ENCODE peak calls at places on chromosomes 12 and 14, in nine cellular contexts. Z is bronchial epithelial cell, A is thoracic aorta, I is mucosa of descending colon, S is IMR-90, D is neural progenitor cell, R is fibroblast of lung, U is right atrium auricular region, N is PC-9. O is an unnamed sample.

GRCh38 chr14:94594441-94594840 is 13.2 kb downstream of the SERPINA5 start:
- DNase-seq in Z (no peak), A (no peak), I (no peak), S (no peak), D (no peak), R (no peak), U (no peak), N (no peak), O (no peak)

GRCh38 chr12:85448548-85449139 is 168.6 kb downstream of the ALX1 start:
- DNase-seq in Z (no peak), A (no peak), I (no peak), S (peak), D (no peak), R (peak), U (no peak), N (no peak), O (peak)

GRCh38 chr12:62446741-62447452 is 19.7 kb upstream of the MON2 start:
- DNase-seq in Z (no peak), A (no peak), I (no peak), S (no peak), D (no peak), R (no peak), U (no peak), N (no peak), O (no peak)

GRCh38 chr14:54480830-54481562 is 7.8 kb downstream of the GMFB start:
- DNase-seq in Z (peak), A (no peak), I (no peak), S (no peak), D (no peak), R (no peak), U (no peak), N (peak), O (no peak)

GRCh38 chr12:7864751-7865150 is 8.0 kb downstream of the SLC2A14 start:
- DNase-seq in Z (no peak), A (no peak), I (no peak), S (no peak), D (no peak), R (no peak), U (no peak), N (no peak), O (no peak)

GRCh38 chr12:109497675-109498074 is 20.2 kb downstream of the UBE3B start:
- DNase-seq in Z (peak), A (no peak), I (no peak), S (peak), D (no peak), R (peak), U (no peak), N (no peak), O (no peak)

GRCh38 chr14:22168092-22168955 is 420.7 kb downstream of the DAD1 start:
- DNase-seq in Z (no peak), A (no peak), I (no peak), S (peak), D (no peak), R (peak), U (no peak), N (no peak), O (no peak)

GRCh38 chr12:21248679-21249078 is 86.0 kb downstream of the SLCO1A2 start:
- DNase-seq in Z (peak), A (no peak), I (no peak), S (no peak), D (no peak), R (peak), U (no peak), N (no peak), O (peak)

GRCh38 chr12:8037947-8038346 is 5.4 kb downstream of the FOXJ2 start:
- DNase-seq in Z (peak), A (no peak), I (no peak), S (no peak), D (no peak), R (no peak), U (no peak), N (no peak), O (no peak)

GRCh38 chr14:36661506-36662257 is at the start of gene PAX9:
- DNase-seq in Z (peak), A (no peak), I (peak), S (peak), D (peak), R (peak), U (no peak), N (peak), O (peak)

DNA sequence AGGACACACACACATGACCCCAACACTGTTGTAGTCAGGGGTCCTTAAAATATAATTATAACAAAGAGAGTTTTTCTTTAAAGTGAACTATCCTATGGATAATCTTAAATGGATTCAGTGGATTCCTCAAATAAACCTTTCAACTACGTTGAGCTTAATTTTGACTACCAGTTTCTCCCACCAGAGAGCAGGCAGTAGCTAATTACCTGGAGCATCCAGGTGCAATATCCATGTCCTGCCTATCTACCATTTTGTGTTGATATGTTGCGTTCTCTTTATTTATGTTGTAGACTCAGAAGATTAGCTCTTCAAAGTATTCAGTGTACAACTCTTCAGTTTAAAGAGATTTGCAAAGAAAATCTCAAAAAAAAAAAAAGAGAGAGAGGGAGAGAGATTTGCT is 127.2 kb upstream of the GZMB start:
- DNase-seq in Z (no peak), A (no peak), I (no peak), S (no peak), D (no peak), R (no peak), U (no peak), N (no peak), O (no peak)
- TF ChIP-seq CTCF in Z (no peak), A (no peak), I (no peak), S (no peak), D (no peak), R (no peak), U (no peak), N (no peak), O (no peak)

GRCh38 chr12:49138587-49138986 is 7.4 kb upstream of the TUBA1B start:
- DNase-seq in Z (no peak), A (no peak), I (no peak), S (no peak), D (no peak), R (no peak), U (no peak), N (no peak), O (no peak)
- H3K4me3 ChIP-seq in Z (no peak), A (no peak), I (no peak), S (no peak), D (no peak), R (no peak), U (no peak), N (no peak), O (no peak)

GRCh38 chr12:2051700-2052625 is 824 bp upstream of the CACNA1C start:
- DNase-seq in Z (no peak), A (no peak), I (no peak), S (no peak), D (peak), R (no peak), U (no peak), N (no peak), O (no peak)

GRCh38 chr12:2049604-2050540 is 2.9 kb upstream of the CACNA1C start:
- DNase-seq in Z (no peak), A (no peak), I (no peak), S (peak), D (no peak), R (no peak), U (no peak), N (no peak), O (no peak)

GRCh38 chr12:2054091-2055018 is 1.6 kb downstream of the CACNA1C start:
- DNase-seq in Z (no peak), A (no peak), I (no peak), S (no peak), D (peak), R (no peak), U (no peak), N (no peak), O (no peak)

GRCh38 chr12:2053675-2054070 is 886 bp downstream of the CACNA1C start:
- DNase-seq in Z (no peak), A (no peak), I (no peak), S (no peak), D (peak), R (peak), U (no peak), N (no peak), O (no peak)

GRCh38 chr12:2052861-2053674 is at the start of gene CACNA1C:
- DNase-seq in Z (no peak), A (no peak), I (peak), S (peak), D (peak), R (peak), U (no peak), N (no peak), O (no peak)
- TF ChIP-seq CTCF in Z (no peak), A (peak), I (no peak), S (peak), D (peak), R (peak), U (peak), N (no peak), O (peak)

GRCh38 chr14:78173266-78174001 is 3.3 kb downstream of the NRXN3 start:
- DNase-seq in Z (no peak), A (no peak), I (no peak), S (no peak), D (no peak), R (no peak), U (no peak), N (no peak), O (no peak)
- H3K4me3 ChIP-seq in Z (no peak), A (no peak), I (no peak), S (no peak), D (no peak), R (no peak), U (no peak), N (no peak), O (no peak)

DNA sequence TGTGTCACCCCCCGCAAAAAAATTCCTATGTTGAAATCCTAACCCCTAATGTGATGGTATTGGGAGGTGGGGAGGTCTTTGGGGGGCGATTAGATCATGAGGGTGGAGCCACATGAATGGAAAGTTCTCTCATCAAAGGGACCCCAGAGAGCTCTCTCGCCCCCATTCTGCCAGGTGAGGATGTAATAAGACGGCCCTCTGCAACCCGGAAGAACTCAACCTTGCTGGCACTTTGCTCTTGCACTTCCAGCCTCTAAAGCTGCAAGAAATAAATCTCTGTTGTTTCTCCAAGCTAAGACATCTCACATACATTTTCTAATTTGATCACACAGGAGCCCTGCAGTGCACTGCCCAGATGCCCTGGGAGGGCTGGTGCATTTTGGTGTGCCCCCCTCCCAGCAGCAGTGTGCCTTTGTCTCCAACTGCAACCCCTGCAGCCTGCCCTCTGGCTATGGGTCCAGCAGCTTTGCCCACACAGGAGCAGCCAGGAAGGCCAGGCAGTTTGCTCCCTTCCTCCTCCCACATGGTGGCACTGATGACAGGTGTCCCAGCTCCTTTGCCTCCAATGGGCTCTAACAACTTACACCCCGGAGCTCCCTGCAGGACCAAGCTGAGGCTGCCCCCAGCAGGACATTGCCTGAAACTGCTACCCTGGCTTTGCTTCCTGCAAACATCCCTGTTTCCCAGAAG is 59.3 kb downstream of the C14orf132 start:
- DNase-seq in Z (peak), A (no peak), I (peak), S (peak), D (peak), R (peak), U (no peak), N (peak), O (peak)
- TF ChIP-seq CTCF in Z (peak), A (peak), I (no peak), S (peak), D (peak), R (peak), U (no peak), N (peak), O (peak)

DNA sequence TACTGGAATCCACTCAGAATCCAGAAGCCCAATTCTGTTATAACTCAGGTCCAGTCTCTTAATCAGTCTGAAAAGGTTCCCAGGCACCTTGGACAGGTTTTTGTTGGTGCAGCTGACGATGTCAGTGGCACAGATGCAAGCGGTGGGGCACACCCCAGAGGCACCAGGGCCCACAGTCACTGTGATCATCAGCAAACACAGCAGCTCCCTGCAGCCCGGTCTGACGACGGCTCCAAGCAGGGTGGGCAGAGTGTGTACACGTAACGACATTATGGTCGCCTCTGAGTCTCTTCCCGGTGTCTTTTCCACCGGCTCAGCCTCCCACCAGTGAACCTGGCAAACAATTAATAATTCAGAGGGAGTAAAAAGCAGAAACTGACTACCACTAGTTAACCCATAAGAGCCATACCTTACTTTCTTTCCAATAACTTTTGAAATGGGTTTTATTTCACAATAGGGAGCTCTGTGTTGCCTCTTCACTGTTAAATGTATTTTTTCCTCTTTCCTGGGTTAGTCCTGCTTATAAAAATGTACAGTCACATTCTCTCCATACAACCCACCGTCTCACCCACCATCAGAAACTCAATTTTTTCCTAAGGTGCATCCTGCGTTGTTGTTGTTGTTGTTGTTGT is 572 bp upstream of the PCED1B start:
- DNase-seq in Z (no peak), A (no peak), I (peak), S (peak), D (peak), R (no peak), U (peak), N (peak), O (no peak)
- H3K4me3 ChIP-seq in Z (peak), A (peak), I (peak), S (peak), D (peak), R (peak), U (peak), N (peak), O (peak)

GRCh38 chr14:48686650-48687049 is 899.5 kb downstream of the RPS29 start:
- DNase-seq in Z (no peak), A (no peak), I (no peak), S (peak), D (no peak), R (no peak), U (no peak), N (no peak), O (no peak)

GRCh38 chr14:48693793-48694192 is 892.4 kb downstream of the RPS29 start:
- DNase-seq in Z (no peak), A (no peak), I (no peak), S (no peak), D (no peak), R (no peak), U (no peak), N (no peak), O (no peak)

GRCh38 chr14:48690349-48690748 is 895.8 kb downstream of the RPS29 start:
- DNase-seq in Z (no peak), A (no peak), I (no peak), S (peak), D (peak), R (no peak), U (no peak), N (no peak), O (no peak)
- TF ChIP-seq CTCF in Z (no peak), A (no peak), I (no peak), S (no peak), D (peak), R (no peak), U (no peak), N (no peak), O (peak)

O was measured in astrocyte of the cerebellum.